ENCODE peak calls at places on chromosomes 11 and 22, in eight cellular contexts. G is lung, V is mammary epithelial cell, Q is dorsolateral prefrontal cortex, C is HCT116, A is pancreas, U is heart left ventricle, D is stomach. I is an unnamed sample.

GRCh38 chr22:20130739-20131592 is 638 bp upstream of the ZDHHC8 start:
- DNase-seq in G (peak), V (peak), Q (peak), C (peak), A (peak), U (peak), D (peak), I (peak)

GRCh38 chr22:49656291-49656851 is 171.3 kb downstream of the BRD1 start:
- DNase-seq in G (no peak), V (no peak), Q (no peak), C (no peak), A (peak), U (no peak), D (no peak), I (no peak)

GRCh38 chr22:27515091-27515523 is 286.4 kb downstream of the MN1 start:
- DNase-seq in G (no peak), V (no peak), Q (no peak), C (no peak), A (no peak), U (no peak), D (no peak), I (no peak)

GRCh38 chr11:43504316-43504950 is 145.7 kb downstream of the TTC17 start:
- DNase-seq in G (no peak), V (peak), Q (no peak), C (peak), A (no peak), U (no peak), D (no peak), I (peak)

GRCh38 chr11:93340223-93340622 is 9.7 kb downstream of the DEUP1 start:
- DNase-seq in G (no peak), V (no peak), Q (no peak), C (no peak), A (no peak), U (no peak), D (no peak), I (no peak)

GRCh38 chr22:46370584-46371373 is 35.3 kb downstream of the TRMU start:
- DNase-seq in G (no peak), V (no peak), Q (no peak), C (no peak), A (no peak), U (peak), D (no peak), I (no peak)

GRCh38 chr11:15707971-15708370 is 593.2 kb downstream of the INSC start:
- DNase-seq in G (no peak), V (no peak), Q (peak), C (no peak), A (peak), U (no peak), D (peak), I (no peak)

GRCh38 chr11:115886111-115886733 is 382.0 kb upstream of the CADM1 start:
- DNase-seq in G (no peak), V (no peak), Q (no peak), C (no peak), A (no peak), U (no peak), D (no peak), I (no peak)

GRCh38 chr11:77118086-77118485 is 10.0 kb upstream of the MYO7A start:
- DNase-seq in G (no peak), V (no peak), Q (no peak), C (no peak), A (no peak), U (peak), D (no peak), I (no peak)

GRCh38 chr11:10023202-10023601 is 270.8 kb downstream of the SBF2 start:
- DNase-seq in G (no peak), V (no peak), Q (no peak), C (no peak), A (no peak), U (no peak), D (no peak), I (no peak)

GRCh38 chr11:130611791-130612251 is 163.4 kb downstream of the ADAMTS15 start:
- DNase-seq in G (no peak), V (peak), Q (no peak), C (no peak), A (no peak), U (no peak), D (no peak), I (peak)

GRCh38 chr11:2206291-2206690 is 34.7 kb upstream of the TH start:
- DNase-seq in G (no peak), V (no peak), Q (peak), C (no peak), A (peak), U (peak), D (peak), I (no peak)

GRCh38 chr11:57798905-57799559 is 37.4 kb downstream of the CTNND1 start:
- DNase-seq in G (peak), V (peak), Q (no peak), C (peak), A (no peak), U (peak), D (peak), I (no peak)

GRCh38 chr11:118896921-118897591 is 13.4 kb downstream of the CXCR5 start:
- DNase-seq in G (no peak), V (no peak), Q (no peak), C (no peak), A (no peak), U (peak), D (no peak), I (no peak)

GRCh38 chr22:44799077-44799931 is 46.9 kb downstream of the ARHGAP8 start:
- DNase-seq in G (no peak), V (no peak), Q (no peak), C (no peak), A (no peak), U (no peak), D (no peak), I (no peak)

GRCh38 chr22:46687045-46687444 is 51.0 kb downstream of the CERK start:
- DNase-seq in G (no peak), V (no peak), Q (no peak), C (no peak), A (no peak), U (no peak), D (no peak), I (no peak)

GRCh38 chr11:3169952-3170755 is 5.0 kb upstream of the OSBPL5 start:
- DNase-seq in G (no peak), V (no peak), Q (peak), C (no peak), A (peak), U (no peak), D (no peak), I (no peak)

GRCh38 chr22:28017859-28018258 is 98.8 kb upstream of the PITPNB start:
- DNase-seq in G (no peak), V (no peak), Q (peak), C (no peak), A (peak), U (peak), D (peak), I (no peak)

GRCh38 chr22:33922268-33922667 is 2.0 kb upstream of the LARGE1 start:
- DNase-seq in G (no peak), V (peak), Q (peak), C (no peak), A (peak), U (no peak), D (peak), I (peak)

GRCh38 chr11:107719557-107720304 is 7.9 kb upstream of the SLN start:
- DNase-seq in G (no peak), V (peak), Q (no peak), C (no peak), A (no peak), U (no peak), D (no peak), I (no peak)

GRCh38 chr11:100895449-100895848 is 208.4 kb downstream of the ARHGAP42 start:
- DNase-seq in G (no peak), V (peak), Q (no peak), C (no peak), A (no peak), U (no peak), D (no peak), I (no peak)

GRCh38 chr22:22357024-22357868 is 112.7 kb downstream of the VPREB1 start:
- DNase-seq in G (peak), V (peak), Q (peak), C (peak), A (peak), U (peak), D (peak), I (peak)

GRCh38 chr11:113148652-113149051 is 165.7 kb upstream of the TTC12 start:
- DNase-seq in G (no peak), V (no peak), Q (no peak), C (no peak), A (no peak), U (no peak), D (no peak), I (no peak)

GRCh38 chr22:38832005-38832978 is 11.5 kb downstream of the NPTXR start:
- DNase-seq in G (no peak), V (no peak), Q (peak), C (no peak), A (peak), U (no peak), D (no peak), I (no peak)

GRCh38 chr22:38214248-38215056 is 12.7 kb downstream of the MAFF start:
- DNase-seq in G (peak), V (no peak), Q (peak), C (no peak), A (peak), U (peak), D (peak), I (no peak)

GRCh38 chr11:33941637-33942160 is 49.8 kb upstream of the LMO2 start:
- DNase-seq in G (no peak), V (no peak), Q (no peak), C (peak), A (no peak), U (no peak), D (no peak), I (peak)

GRCh38 chr11:107859459-107860239 is 1.1 kb upstream of the SLC35F2 start:
- DNase-seq in G (no peak), V (peak), Q (no peak), C (peak), A (peak), U (no peak), D (peak), I (no peak)

GRCh38 chr22:42692239-42693054 is 28.2 kb downstream of the A4GALT start:
- DNase-seq in G (no peak), V (no peak), Q (no peak), C (no peak), A (no peak), U (peak), D (no peak), I (no peak)

GRCh38 chr11:14232652-14233051 is 126.3 kb downstream of the RRAS2 start:
- DNase-seq in G (no peak), V (no peak), Q (no peak), C (no peak), A (no peak), U (no peak), D (no peak), I (no peak)

GRCh38 chr11:14235701-14236100 is 123.3 kb downstream of the RRAS2 start:
- DNase-seq in G (no peak), V (no peak), Q (no peak), C (no peak), A (no peak), U (no peak), D (no peak), I (no peak)

GRCh38 chr11:14242198-14242597 is 116.8 kb downstream of the RRAS2 start:
- DNase-seq in G (no peak), V (no peak), Q (no peak), C (no peak), A (no peak), U (no peak), D (no peak), I (no peak)

GRCh38 chr11:14234446-14234845 is 124.5 kb downstream of the RRAS2 start:
- DNase-seq in G (no peak), V (no peak), Q (no peak), C (no peak), A (no peak), U (no peak), D (no peak), I (no peak)

GRCh38 chr11:14237333-14237988 is 121.5 kb downstream of the RRAS2 start:
- DNase-seq in G (no peak), V (no peak), Q (no peak), C (no peak), A (no peak), U (no peak), D (no peak), I (no peak)
- H3K27ac ChIP-seq in G (no peak), V (no peak), Q (peak), C (no peak), A (no peak), U (no peak), D (no peak), I (no peak)

GRCh38 chr11:70796601-70797000 is 398.3 kb downstream of the CTTN start:
- DNase-seq in G (no peak), V (no peak), Q (no peak), C (peak), A (no peak), U (no peak), D (no peak), I (no peak)
- TF ChIP-seq CTCF in G (no peak), V (no peak), Q (no peak), C (no peak), A (no peak), U (no peak), D (no peak), I (peak)

DNA sequence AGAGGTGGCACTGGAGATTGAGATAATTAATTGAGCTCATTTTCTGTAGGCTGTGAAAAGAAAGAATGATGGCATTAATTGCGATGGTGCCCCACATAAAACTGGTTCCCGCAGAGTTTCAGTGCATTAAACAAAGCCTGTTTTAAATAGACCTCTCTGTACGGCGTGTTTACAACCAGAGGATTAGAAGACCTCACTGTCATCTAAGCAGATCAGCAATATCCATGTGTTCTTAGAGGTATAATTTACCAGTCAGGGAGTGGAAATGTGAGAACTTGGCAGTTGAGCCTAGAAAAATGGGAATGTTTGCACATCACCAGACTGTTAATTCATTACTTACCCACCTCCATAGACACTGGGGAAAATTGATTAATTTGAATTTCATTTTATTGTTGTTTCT is 16.1 kb downstream of the POLA2 start:
- DNase-seq in G (no peak), V (no peak), Q (no peak), C (no peak), A (no peak), U (no peak), D (no peak), I (no peak)
- H3K4me3 ChIP-seq in G (no peak), V (no peak), Q (no peak), C (no peak), A (no peak), U (no peak), D (no peak), I (no peak)

DNA sequence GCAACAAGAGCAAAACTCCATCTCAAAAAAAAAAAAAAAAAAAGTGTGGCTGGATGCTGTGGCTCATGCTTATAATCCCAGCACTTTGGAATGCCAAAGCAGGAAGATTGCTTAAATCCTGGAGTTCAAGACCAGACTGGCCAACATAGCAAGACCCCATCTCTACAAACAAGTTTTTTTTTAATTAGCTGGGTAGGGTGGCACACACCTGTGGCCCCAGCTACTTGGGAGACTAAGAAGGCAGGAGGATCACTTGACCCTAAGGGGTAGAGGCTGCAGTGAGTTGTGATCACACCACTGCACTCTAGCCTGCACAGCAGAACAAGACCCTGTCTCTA is 19.0 kb upstream of the FEZ1 start:
- DNase-seq in G (no peak), V (no peak), Q (no peak), C (no peak), A (no peak), U (no peak), D (no peak), I (no peak)
- H3K27ac ChIP-seq in G (no peak), V (peak), Q (no peak), C (no peak), A (no peak), U (no peak), D (no peak), I (no peak)

GRCh38 chr11:75399344-75400109 is at the start of gene RPS3:
- DNase-seq in G (peak), V (peak), Q (peak), C (peak), A (peak), U (peak), D (peak), I (peak)
- TF ChIP-seq CTCF in G (peak), V (no peak), Q (peak), C (no peak), A (no peak), U (no peak), D (peak), I (peak)

I was measured in brain microvascular endothelial cell.